ENCODE peak calls at places on chromosome 18, in eight cellular contexts. R is body of pancreas, M is fibroblast of mammary gland, I is SK-N-SH, Y is WTC11, B is BJ, C is Caco-2, L is lung. F is an unnamed sample.

GRCh38 chr18:37403100-37403781 is 162.4 kb downstream of the CELF4 start:
- DNase-seq in R (peak), M (peak), I (no peak), Y (no peak), B (peak), C (no peak), L (no peak), F (no peak)

GRCh38 chr18:2846638-2847340 is at the start of gene EMILIN2:
- DNase-seq in R (peak), M (peak), I (peak), Y (peak), B (no peak), C (peak), L (peak), F (peak)

GRCh38 chr18:7793100-7793499 is 226.0 kb downstream of the PTPRM start:
- DNase-seq in R (no peak), M (no peak), I (no peak), Y (no peak), B (no peak), C (no peak), L (no peak), F (no peak)

GRCh38 chr18:4107049-4107459 is 348.1 kb downstream of the DLGAP1 start:
- DNase-seq in R (no peak), M (no peak), I (no peak), Y (no peak), B (no peak), C (no peak), L (no peak), F (no peak)

GRCh38 chr18:46171331-46171730 is 67.1 kb downstream of the HAUS1 start:
- DNase-seq in R (no peak), M (no peak), I (no peak), Y (no peak), B (no peak), C (no peak), L (no peak), F (no peak)

GRCh38 chr18:75157359-75157758 is 51.6 kb downstream of the PTGR3 start:
- DNase-seq in R (no peak), M (no peak), I (no peak), Y (no peak), B (no peak), C (no peak), L (no peak), F (no peak)

GRCh38 chr18:22143347-22144340 is 25.7 kb upstream of the GATA6 start:
- DNase-seq in R (peak), M (no peak), I (no peak), Y (no peak), B (no peak), C (no peak), L (no peak), F (no peak)

GRCh38 chr18:61710082-61710620 is 182.7 kb downstream of the RNF152 start:
- DNase-seq in R (no peak), M (no peak), I (no peak), Y (no peak), B (no peak), C (peak), L (no peak), F (no peak)

GRCh38 chr18:55477537-55478300 is 110.3 kb downstream of the TCF4 start:
- DNase-seq in R (peak), M (peak), I (no peak), Y (no peak), B (no peak), C (no peak), L (no peak), F (peak)

GRCh38 chr18:27544211-27544610 is 359.1 kb upstream of the CHST9 start:
- DNase-seq in R (no peak), M (no peak), I (no peak), Y (no peak), B (no peak), C (no peak), L (no peak), F (no peak)

GRCh38 chr18:24991661-24992060 is 360.3 kb downstream of the ZNF521 start:
- DNase-seq in R (no peak), M (peak), I (no peak), Y (no peak), B (no peak), C (no peak), L (no peak), F (no peak)

GRCh38 chr18:45402485-45403056 is 212.7 kb upstream of the SLC14A2 start:
- DNase-seq in R (no peak), M (peak), I (no peak), Y (no peak), B (peak), C (no peak), L (no peak), F (no peak)

GRCh38 chr18:3498705-3499451 is 48.9 kb downstream of the TGIF1 start:
- DNase-seq in R (peak), M (peak), I (peak), Y (peak), B (no peak), C (peak), L (no peak), F (peak)

GRCh38 chr18:58761241-58761969 is 90.1 kb downstream of the MALT1 start:
- DNase-seq in R (no peak), M (no peak), I (no peak), Y (no peak), B (no peak), C (no peak), L (peak), F (peak)

GRCh38 chr18:45874501-45875184 is 49.2 kb downstream of the SIGLEC15 start:
- DNase-seq in R (no peak), M (peak), I (no peak), Y (no peak), B (no peak), C (no peak), L (no peak), F (peak)

GRCh38 chr18:26003391-26003790 is 87.0 kb downstream of the SS18 start:
- DNase-seq in R (peak), M (no peak), I (no peak), Y (no peak), B (no peak), C (no peak), L (no peak), F (no peak)

GRCh38 chr18:48833701-48834394 is 116.9 kb downstream of the SMAD7 start:
- DNase-seq in R (peak), M (peak), I (no peak), Y (peak), B (no peak), C (no peak), L (no peak), F (peak)

GRCh38 chr18:73990241-73990640 is 157.4 kb downstream of the FBXO15 start:
- DNase-seq in R (no peak), M (peak), I (no peak), Y (no peak), B (no peak), C (no peak), L (no peak), F (no peak)

GRCh38 chr18:73986711-73987110 is 160.9 kb downstream of the FBXO15 start:
- DNase-seq in R (no peak), M (peak), I (no peak), Y (no peak), B (peak), C (no peak), L (no peak), F (no peak)

GRCh38 chr18:73983970-73984369 is 163.7 kb downstream of the FBXO15 start:
- DNase-seq in R (no peak), M (no peak), I (no peak), Y (no peak), B (no peak), C (no peak), L (no peak), F (no peak)

GRCh38 chr18:73985855-73986254 is 161.8 kb downstream of the FBXO15 start:
- DNase-seq in R (no peak), M (no peak), I (no peak), Y (no peak), B (no peak), C (no peak), L (no peak), F (no peak)

GRCh38 chr18:73987247-73987980 is 160.2 kb downstream of the FBXO15 start:
- DNase-seq in R (no peak), M (peak), I (no peak), Y (no peak), B (no peak), C (no peak), L (no peak), F (no peak)
- TF ChIP-seq CTCF in R (no peak), M (no peak), I (no peak), Y (no peak), B (no peak), C (no peak), L (no peak), F (no peak)

GRCh38 chr18:57121542-57122112 is 25.3 kb upstream of the BOD1L2 start:
- DNase-seq in R (no peak), M (no peak), I (no peak), Y (peak), B (no peak), C (no peak), L (no peak), F (no peak)
- TF ChIP-seq CTCF in R (no peak), M (no peak), I (no peak), Y (no peak), B (no peak), C (no peak), L (no peak), F (no peak)

GRCh38 chr18:9708057-9708881 is at the start of gene RAB31:
- DNase-seq in R (peak), M (peak), I (peak), Y (peak), B (no peak), C (no peak), L (peak), F (peak)
- TF ChIP-seq CTCF in R (no peak), M (no peak), I (no peak), Y (no peak), B (no peak), C (peak), L (no peak), F (peak)

GRCh38 chr18:50663626-50664441 is 103.9 kb downstream of the MAPK4 start:
- DNase-seq in R (no peak), M (no peak), I (no peak), Y (no peak), B (no peak), C (no peak), L (no peak), F (no peak)
- TF ChIP-seq CTCF in R (no peak), M (no peak), I (no peak), Y (no peak), B (no peak), C (no peak), L (no peak), F (no peak)

DNA sequence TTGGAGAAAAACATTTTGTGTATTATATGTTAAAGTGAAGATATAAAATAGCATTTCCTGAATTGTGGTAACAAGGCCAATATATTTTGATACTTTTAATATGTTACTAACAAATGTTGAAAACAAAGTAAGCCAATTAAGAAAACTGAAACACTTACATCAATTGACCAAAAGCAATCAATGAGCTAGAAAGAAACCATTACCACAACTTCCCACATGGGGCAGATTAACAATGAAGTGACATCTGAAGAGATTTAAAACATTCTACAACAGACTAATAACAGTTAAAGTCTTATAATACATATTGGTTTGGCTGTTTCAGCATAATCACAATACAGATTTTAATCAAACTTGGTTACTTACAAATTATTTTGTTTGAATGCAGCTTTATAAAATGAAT is 282.4 kb upstream of the NETO1 start:
- DNase-seq in R (no peak), M (no peak), I (no peak), Y (no peak), B (no peak), C (no peak), L (no peak), F (no peak)
- TF ChIP-seq CTCF in R (no peak), M (no peak), I (no peak), Y (no peak), B (no peak), C (no peak), L (no peak), F (no peak)

GRCh38 chr18:79523221-79523737 is 127.5 kb downstream of the NFATC1 start:
- DNase-seq in R (no peak), M (no peak), I (no peak), Y (no peak), B (no peak), C (no peak), L (no peak), F (peak)
- TF ChIP-seq CTCF in R (no peak), M (no peak), I (no peak), Y (no peak), B (no peak), C (no peak), L (no peak), F (no peak)

F was measured in GM13977.